ENCODE peak calls at places on chromosomes 7 and 10, in four cellular contexts. R is left cardiac atrium; D is astrocyte; F is activated CD4-positive, alpha-beta T cell treated with anti-CD3 and anti-CD28 coated beads for 48 hours. M is an unnamed sample.

GRCh38 chr7:126083014-126083413 is 1153.4 kb upstream of the POT1 start:
- DNase-seq in R (no peak), D (no peak), F (no peak), M (no peak)

GRCh38 chr10:124378817-124379510 is 39.8 kb downstream of the OAT start:
- DNase-seq in R (no peak), D (no peak), F (no peak), M (no peak)

GRCh38 chr7:114791771-114792170 is 130.1 kb upstream of the MDFIC start:
- DNase-seq in R (no peak), D (peak), F (no peak), M (no peak)

GRCh38 chr7:69790915-69791473 is 192.7 kb downstream of the AUTS2 start:
- DNase-seq in R (no peak), D (no peak), F (no peak), M (no peak)

GRCh38 chr7:36208406-36208805 is 55.4 kb downstream of the EEPD1 start:
- DNase-seq in R (no peak), D (no peak), F (no peak), M (no peak)

GRCh38 chr7:49260501-49260900 is 336.2 kb downstream of the CDC14C start:
- DNase-seq in R (no peak), D (no peak), F (no peak), M (no peak)

GRCh38 chr10:133509700-133510099 is 17.5 kb upstream of the CYP2E1 start:
- DNase-seq in R (no peak), D (no peak), F (no peak), M (no peak)

GRCh38 chr7:55366461-55367138 is 1.5 kb downstream of the LANCL2 start:
- DNase-seq in R (no peak), D (no peak), F (peak), M (no peak)

GRCh38 chr7:158819571-158820203 is 9.6 kb downstream of the ESYT2 start:
- DNase-seq in R (no peak), D (no peak), F (peak), M (no peak)

GRCh38 chr7:69939317-69939716 is 341.0 kb downstream of the AUTS2 start:
- DNase-seq in R (no peak), D (no peak), F (no peak), M (no peak)

GRCh38 chr10:132665946-132666732 is 119.8 kb downstream of the NKX6-2 start:
- DNase-seq in R (no peak), D (peak), F (peak), M (no peak)

GRCh38 chr10:77606751-77607150 is 30.9 kb downstream of the KCNMA1 start:
- DNase-seq in R (no peak), D (no peak), F (no peak), M (no peak)

GRCh38 chr7:137992042-137992737 is 9.7 kb downstream of the CREB3L2 start:
- DNase-seq in R (no peak), D (peak), F (no peak), M (no peak)

GRCh38 chr10:227014-227413 is 91.8 kb downstream of the ZMYND11 start:
- DNase-seq in R (no peak), D (peak), F (no peak), M (no peak)

GRCh38 chr10:113180401-113181154 is 230.5 kb downstream of the TCF7L2 start:
- DNase-seq in R (no peak), D (no peak), F (no peak), M (no peak)

GRCh38 chr7:35401217-35401879 is 147.4 kb upstream of the TBX20 start:
- DNase-seq in R (no peak), D (no peak), F (no peak), M (peak)

GRCh38 chr7:66267249-66267648 is 62.1 kb downstream of the TPST1 start:
- DNase-seq in R (peak), D (peak), F (no peak), M (no peak)

GRCh38 chr10:113062977-113063967 is 113.2 kb downstream of the TCF7L2 start:
- DNase-seq in R (no peak), D (peak), F (no peak), M (no peak)

GRCh38 chr7:111486472-111487142 is 75.7 kb downstream of the IMMP2L start:
- DNase-seq in R (no peak), D (peak), F (no peak), M (no peak)

GRCh38 chr7:158143196-158144120 is 444.2 kb downstream of the PTPRN2 start:
- DNase-seq in R (no peak), D (no peak), F (no peak), M (no peak)

GRCh38 chr10:97574374-97575100 is 2.0 kb downstream of the ANKRD2 start:
- DNase-seq in R (peak), D (peak), F (no peak), M (peak)

GRCh38 chr7:98322331-98323260 is 41.1 kb downstream of the BRI3 start:
- DNase-seq in R (no peak), D (no peak), F (no peak), M (no peak)

GRCh38 chr10:95309958-95310357 is 19.2 kb upstream of the PDLIM1 start:
- DNase-seq in R (no peak), D (no peak), F (no peak), M (no peak)

GRCh38 chr7:54398863-54399262 is 143.3 kb upstream of the VSTM2A start:
- DNase-seq in R (no peak), D (no peak), F (no peak), M (no peak)

GRCh38 chr10:44806895-44807294 is 104.2 kb upstream of the TMEM72 start:
- DNase-seq in R (no peak), D (no peak), F (no peak), M (no peak)

GRCh38 chr7:69395072-69395714 is 203.1 kb upstream of the AUTS2 start:
- DNase-seq in R (peak), D (peak), F (no peak), M (no peak)

GRCh38 chr7:72405389-72405788 is 6.7 kb downstream of the CALN1 start:
- DNase-seq in R (no peak), D (no peak), F (peak), M (peak)

GRCh38 chr7:77413128-77413527 is 3.0 kb downstream of the GSAP start:
- DNase-seq in R (no peak), D (no peak), F (no peak), M (no peak)

GRCh38 chr7:103121641-103122040 is 27.3 kb downstream of the NAPEPLD start:
- DNase-seq in R (no peak), D (no peak), F (no peak), M (no peak)

GRCh38 chr10:18556522-18557147 is 94.8 kb downstream of the NSUN6 start:
- DNase-seq in R (no peak), D (no peak), F (no peak), M (no peak)

GRCh38 chr7:90594791-90595317 is 1.3 kb upstream of the CDK14 start:
- DNase-seq in R (peak), D (peak), F (no peak), M (peak)